ENCODE peak calls at places on chromosomes 16 and 17, in five cellular contexts. B, W, S, V and I are unnamed samples.

GRCh38 chr17:80457236-80457856 is 19.1 kb downstream of the NPTX1 start:
- DNase-seq in B (no peak), W (no peak), S (no peak), V (no peak), I (no peak)

GRCh38 chr17:19703776-19704371 is 12.5 kb downstream of the SLC47A2 start:
- DNase-seq in B (no peak), W (no peak), S (no peak), V (no peak), I (no peak)

GRCh38 chr16:75627856-75628255 is 4.8 kb upstream of the ADAT1 start:
- DNase-seq in B (peak), W (no peak), S (no peak), V (no peak), I (no peak)

GRCh38 chr17:60091908-60092331 is 13.2 kb upstream of the HEATR6 start:
- DNase-seq in B (peak), W (peak), S (no peak), V (no peak), I (peak)

GRCh38 chr16:19182487-19182886 is 14.4 kb downstream of the SYT17 start:
- DNase-seq in B (no peak), W (no peak), S (no peak), V (no peak), I (no peak)

GRCh38 chr17:82118815-82119380 is 20.9 kb upstream of the FASN start:
- DNase-seq in B (peak), W (no peak), S (no peak), V (no peak), I (no peak)

GRCh38 chr16:23905027-23905426 is 69.2 kb downstream of the PRKCB start:
- DNase-seq in B (peak), W (peak), S (peak), V (peak), I (peak)

GRCh38 chr17:82372591-82373452 is 1.3 kb downstream of the UTS2R start:
- DNase-seq in B (no peak), W (no peak), S (no peak), V (no peak), I (no peak)

GRCh38 chr16:15874745-15875314 is 13.6 kb downstream of the CEP20 start:
- DNase-seq in B (peak), W (peak), S (peak), V (peak), I (peak)

GRCh38 chr16:12971216-12971615 is 69.8 kb downstream of the SHISA9 start:
- DNase-seq in B (no peak), W (peak), S (peak), V (no peak), I (peak)

GRCh38 chr16:50887500-50887899 is 145.6 kb downstream of the CYLD start:
- DNase-seq in B (no peak), W (no peak), S (no peak), V (no peak), I (no peak)

GRCh38 chr17:67613961-67614360 is 103.8 kb upstream of the NOL11 start:
- DNase-seq in B (no peak), W (no peak), S (no peak), V (no peak), I (no peak)

GRCh38 chr17:27155866-27156265 is 138.0 kb upstream of the WSB1 start:
- DNase-seq in B (no peak), W (no peak), S (no peak), V (no peak), I (no peak)

GRCh38 chr17:5587431-5588032 is 3.2 kb upstream of the NLRP1 start:
- DNase-seq in B (peak), W (peak), S (peak), V (peak), I (peak)

GRCh38 chr17:35051183-35051578 is 12.3 kb downstream of the RFFL start:
- DNase-seq in B (no peak), W (no peak), S (no peak), V (no peak), I (no peak)

GRCh38 chr17:82664701-82665182 is 16.5 kb upstream of the WDR45B start:
- DNase-seq in B (no peak), W (no peak), S (no peak), V (no peak), I (no peak)

GRCh38 chr16:3781421-3781820 is 64.1 kb upstream of the TRAP1 start:
- DNase-seq in B (no peak), W (no peak), S (no peak), V (no peak), I (no peak)

GRCh38 chr16:3536851-3537250 is 36.0 kb downstream of the CLUAP1 start:
- DNase-seq in B (peak), W (no peak), S (no peak), V (no peak), I (peak)

GRCh38 chr17:33580215-33580614 is 287.1 kb upstream of the ASIC2 start:
- DNase-seq in B (no peak), W (no peak), S (no peak), V (no peak), I (no peak)

GRCh38 chr17:5380491-5381135 is 38.8 kb downstream of the NUP88 start:
- DNase-seq in B (peak), W (no peak), S (no peak), V (no peak), I (peak)

GRCh38 chr17:46977348-46977747 is 1.7 kb downstream of the RPRML start:
- DNase-seq in B (no peak), W (peak), S (peak), V (no peak), I (no peak)

GRCh38 chr16:25063865-25064264 is 47.7 kb upstream of the LCMT1 start:
- DNase-seq in B (peak), W (peak), S (no peak), V (no peak), I (peak)

GRCh38 chr17:11023639-11024479 is 186.0 kb upstream of the PIRT start:
- DNase-seq in B (no peak), W (no peak), S (no peak), V (no peak), I (no peak)

GRCh38 chr17:82492647-82493516 is 26.6 kb upstream of the FOXK2 start:
- DNase-seq in B (peak), W (peak), S (peak), V (no peak), I (peak)

GRCh38 chr16:78069913-78070312 is 29.5 kb upstream of the WWOX start:
- DNase-seq in B (no peak), W (no peak), S (no peak), V (no peak), I (no peak)

GRCh38 chr17:393806-394717 is 41.5 kb upstream of the RPH3AL start:
- DNase-seq in B (no peak), W (no peak), S (no peak), V (no peak), I (no peak)

GRCh38 chr16:77564791-77565390 is 130.1 kb upstream of the ADAMTS18 start:
- DNase-seq in B (peak), W (no peak), S (no peak), V (no peak), I (peak)

GRCh38 chr17:73340093-73340596 is 28.3 kb upstream of the CDC42EP4 start:
- DNase-seq in B (peak), W (peak), S (peak), V (no peak), I (peak)
- TF ChIP-seq CTCF in B (peak), W (peak), S (peak), V (peak), I (peak)

GRCh38 chr17:78137392-78138203 is 7.0 kb downstream of the TMC8 start:
- DNase-seq in B (no peak), W (no peak), S (no peak), V (no peak), I (no peak)

GRCh38 chr17:78134899-78135385 is 4.4 kb downstream of the TMC8 start:
- DNase-seq in B (no peak), W (no peak), S (no peak), V (no peak), I (no peak)

GRCh38 chr17:78138204-78139060 is 7.8 kb upstream of the C17orf99 start:
- DNase-seq in B (no peak), W (no peak), S (no peak), V (no peak), I (no peak)

GRCh38 chr17:78133971-78134898 is 3.7 kb downstream of the TMC8 start:
- DNase-seq in B (no peak), W (no peak), S (peak), V (peak), I (no peak)

GRCh38 chr17:78135858-78136500 is 5.4 kb downstream of the TMC8 start:
- DNase-seq in B (no peak), W (no peak), S (no peak), V (no peak), I (no peak)
- TF ChIP-seq CTCF in B (no peak), W (no peak), S (no peak), V (no peak), I (no peak)

GRCh38 chr16:22184615-22184968 is 21.5 kb upstream of the EEF2K start:
- DNase-seq in B (no peak), W (no peak), S (no peak), V (no peak), I (no peak)

GRCh38 chr16:22188267-22188594 is 17.8 kb upstream of the EEF2K start:
- DNase-seq in B (no peak), W (no peak), S (no peak), V (no peak), I (no peak)

GRCh38 chr16:22188595-22189442 is 17.3 kb upstream of the EEF2K start:
- DNase-seq in B (peak), W (peak), S (peak), V (peak), I (peak)

GRCh38 chr16:22183901-22184614 is 21.8 kb downstream of the SDR42E2 start:
- DNase-seq in B (no peak), W (no peak), S (no peak), V (no peak), I (no peak)

GRCh38 chr16:22186517-22186916 is 19.6 kb upstream of the EEF2K start:
- DNase-seq in B (no peak), W (no peak), S (no peak), V (no peak), I (no peak)
- TF ChIP-seq CTCF in B (no peak), W (peak), S (no peak), V (no peak), I (peak)

DNA sequence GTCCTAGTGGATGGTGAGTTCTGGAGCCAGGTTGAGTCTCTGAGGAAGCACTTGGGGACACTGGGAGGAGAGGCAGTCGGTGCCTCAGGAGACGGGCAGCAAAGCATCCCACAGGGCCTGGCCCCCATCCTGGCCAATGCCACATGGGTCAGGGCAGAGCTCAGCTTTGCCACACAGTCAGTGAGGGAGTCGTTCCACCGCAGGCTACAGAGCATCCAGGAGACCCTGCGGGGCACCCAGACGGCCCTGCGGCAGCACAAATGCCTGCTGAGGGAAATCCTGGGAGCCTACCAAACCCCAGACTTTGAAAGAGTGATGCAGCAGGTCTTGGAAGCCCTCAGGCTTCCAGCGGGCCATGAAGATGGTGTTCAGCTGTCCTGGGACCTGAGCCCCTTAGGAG is 39.7 kb downstream of the PLD6 start:
- DNase-seq in B (no peak), W (no peak), S (no peak), V (no peak), I (no peak)
- TF ChIP-seq CTCF in B (no peak), W (no peak), S (no peak), V (no peak), I (no peak)

GRCh38 chr16:58345574-58346354 is 46.5 kb upstream of the GINS3 start:
- DNase-seq in B (peak), W (no peak), S (no peak), V (no peak), I (no peak)
- TF ChIP-seq CTCF in B (peak), W (peak), S (peak), V (peak), I (peak)

DNA sequence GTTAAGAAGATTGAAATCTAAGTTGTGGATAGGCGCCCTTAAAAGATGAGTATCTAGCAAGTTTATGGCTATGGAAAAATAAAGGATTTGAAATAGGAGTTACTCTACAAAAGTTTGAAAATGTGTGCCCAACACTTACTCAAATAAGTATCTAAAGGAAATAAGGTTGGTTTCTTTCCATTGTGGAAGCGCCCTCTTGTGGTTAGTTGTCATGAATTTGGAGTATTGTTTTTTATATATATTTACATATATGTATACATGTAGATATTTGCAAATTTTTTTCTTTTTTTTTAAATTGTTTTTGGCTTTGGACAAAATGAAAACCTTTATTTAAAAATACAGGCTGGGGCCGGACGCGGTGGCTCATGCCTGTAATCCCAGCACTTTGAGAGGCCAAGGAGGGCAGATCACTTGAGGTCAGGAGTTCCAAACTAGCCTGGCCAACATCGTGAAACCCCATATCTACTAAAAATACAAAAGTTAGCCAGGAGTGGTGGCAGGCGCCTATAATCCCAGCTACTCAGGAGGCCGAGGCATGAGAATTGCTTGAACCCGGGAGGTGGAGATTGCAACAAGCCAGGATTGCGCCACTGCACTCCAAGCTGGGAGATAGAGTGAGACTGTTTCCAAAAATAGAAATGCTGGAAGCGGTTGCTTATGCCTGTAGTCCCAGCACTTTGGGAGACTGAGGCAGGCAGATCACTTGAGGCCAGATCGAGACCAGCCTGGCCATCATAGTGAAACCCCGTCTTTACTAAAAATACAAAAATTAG is 24.0 kb upstream of the VPS4A start:
- DNase-seq in B (peak), W (peak), S (peak), V (peak), I (peak)
- TF ChIP-seq CTCF in B (peak), W (peak), S (peak), V (peak), I (peak)